ENCODE peak calls at places on chromosomes 12 and 14, in seven cellular contexts. One of them, this sample, is unnamed.
A peak's percentile ranks its signal among the peaks of the same experiment; 100 is the strongest.

GRCh38 chr12:33703221-33703620 is 263.6 kb upstream of the SYT10 start:
- DNase-seq in NCI-H1436: no peak
- DNase-seq in naive thymus-derived CD8-positive, alpha-beta T cell: no peak
- DNase-seq in frontal cortex: no peak
- DNase-seq in HCT116: no peak
- DNase-seq in NCI-H2029 treated with DMSO at 0.1 percent for 48 hours: no peak
- DNase-seq in GM10248: no peak
- DNase-seq in this sample: no peak

GRCh38 chr12:129152291-129153075 is 299.2 kb downstream of the GLT1D1 start:
- DNase-seq in NCI-H1436: no peak
- DNase-seq in naive thymus-derived CD8-positive, alpha-beta T cell: no peak
- DNase-seq in frontal cortex: no peak
- DNase-seq in HCT116: no peak
- DNase-seq in NCI-H2029 treated with DMSO at 0.1 percent for 48 hours: no peak
- DNase-seq in GM10248: no peak
- DNase-seq in this sample: no peak

GRCh38 chr12:64826234-64826633 is 1.8 kb downstream of the TBC1D30 start:
- DNase-seq in NCI-H1436: peak; percentile 71
- DNase-seq in naive thymus-derived CD8-positive, alpha-beta T cell: peak; percentile 70
- DNase-seq in frontal cortex: peak; percentile 27
- DNase-seq in HCT116: no peak
- DNase-seq in NCI-H2029 treated with DMSO at 0.1 percent for 48 hours: peak; percentile 69
- DNase-seq in GM10248: peak; percentile 50
- DNase-seq in this sample: no peak

GRCh38 chr12:104108755-104109445 is 29.1 kb downstream of the NFYB start:
- DNase-seq in NCI-H1436: peak; percentile 77
- DNase-seq in naive thymus-derived CD8-positive, alpha-beta T cell: peak; percentile 94
- DNase-seq in frontal cortex: peak; percentile 27
- DNase-seq in HCT116: peak; percentile 75
- DNase-seq in NCI-H2029 treated with DMSO at 0.1 percent for 48 hours: peak; percentile 64
- DNase-seq in GM10248: peak; percentile 66
- DNase-seq in this sample: peak; percentile 81

GRCh38 chr12:95083938-95084337 is 10.5 kb upstream of the NR2C1 start:
- DNase-seq in NCI-H1436: no peak
- DNase-seq in naive thymus-derived CD8-positive, alpha-beta T cell: no peak
- DNase-seq in frontal cortex: no peak
- DNase-seq in HCT116: no peak
- DNase-seq in NCI-H2029 treated with DMSO at 0.1 percent for 48 hours: no peak
- DNase-seq in GM10248: no peak
- DNase-seq in this sample: peak; percentile 35

GRCh38 chr12:62260733-62261683 is 804 bp downstream of the USP15 start:
- DNase-seq in NCI-H1436: no peak
- DNase-seq in naive thymus-derived CD8-positive, alpha-beta T cell: peak; percentile 68
- DNase-seq in frontal cortex: peak; percentile 13
- DNase-seq in HCT116: peak; percentile 23
- DNase-seq in NCI-H2029 treated with DMSO at 0.1 percent for 48 hours: peak; percentile 49
- DNase-seq in GM10248: peak; percentile 47
- DNase-seq in this sample: peak; percentile 66

GRCh38 chr12:129893691-129894090 is 10.1 kb downstream of the TMEM132D start:
- DNase-seq in NCI-H1436: no peak
- DNase-seq in naive thymus-derived CD8-positive, alpha-beta T cell: no peak
- DNase-seq in frontal cortex: no peak
- DNase-seq in HCT116: no peak
- DNase-seq in NCI-H2029 treated with DMSO at 0.1 percent for 48 hours: no peak
- DNase-seq in GM10248: no peak
- DNase-seq in this sample: no peak

GRCh38 chr12:19223018-19223417 is 93.5 kb downstream of the PLEKHA5 start:
- DNase-seq in NCI-H1436: peak; percentile 28
- DNase-seq in naive thymus-derived CD8-positive, alpha-beta T cell: no peak
- DNase-seq in frontal cortex: no peak
- DNase-seq in HCT116: peak; percentile 1
- DNase-seq in NCI-H2029 treated with DMSO at 0.1 percent for 48 hours: peak; percentile 62
- DNase-seq in GM10248: no peak
- DNase-seq in this sample: no peak

GRCh38 chr12:107544947-107545346 is 140.7 kb upstream of the PWP1 start:
- DNase-seq in NCI-H1436: no peak
- DNase-seq in naive thymus-derived CD8-positive, alpha-beta T cell: no peak
- DNase-seq in frontal cortex: no peak
- DNase-seq in HCT116: no peak
- DNase-seq in NCI-H2029 treated with DMSO at 0.1 percent for 48 hours: no peak
- DNase-seq in GM10248: no peak
- DNase-seq in this sample: no peak

GRCh38 chr14:44785096-44785495 is 176.7 kb downstream of the KLHL28 start:
- DNase-seq in NCI-H1436: no peak
- DNase-seq in naive thymus-derived CD8-positive, alpha-beta T cell: no peak
- DNase-seq in frontal cortex: no peak
- DNase-seq in HCT116: no peak
- DNase-seq in NCI-H2029 treated with DMSO at 0.1 percent for 48 hours: no peak
- DNase-seq in GM10248: no peak
- DNase-seq in this sample: no peak

GRCh38 chr14:71890541-71890940 is 41.7 kb upstream of the RGS6 start:
- DNase-seq in NCI-H1436: no peak
- DNase-seq in naive thymus-derived CD8-positive, alpha-beta T cell: no peak
- DNase-seq in frontal cortex: no peak
- DNase-seq in HCT116: no peak
- DNase-seq in NCI-H2029 treated with DMSO at 0.1 percent for 48 hours: no peak
- DNase-seq in GM10248: no peak
- DNase-seq in this sample: no peak

GRCh38 chr14:77457115-77457521 is 283 bp downstream of the VIPAS39 start:
- DNase-seq in NCI-H1436: no peak
- DNase-seq in naive thymus-derived CD8-positive, alpha-beta T cell: no peak
- DNase-seq in frontal cortex: no peak
- DNase-seq in HCT116: no peak
- DNase-seq in NCI-H2029 treated with DMSO at 0.1 percent for 48 hours: no peak
- DNase-seq in GM10248: no peak
- DNase-seq in this sample: peak; percentile 2

GRCh38 chr12:2337031-2338010 is 284.5 kb downstream of the CACNA1C start:
- DNase-seq in NCI-H1436: no peak
- DNase-seq in naive thymus-derived CD8-positive, alpha-beta T cell: no peak
- DNase-seq in frontal cortex: no peak
- DNase-seq in HCT116: no peak
- DNase-seq in NCI-H2029 treated with DMSO at 0.1 percent for 48 hours: no peak
- DNase-seq in GM10248: no peak
- DNase-seq in this sample: no peak

GRCh38 chr12:122830517-122831214 is 4.6 kb upstream of the HIP1R start:
- DNase-seq in NCI-H1436: no peak
- DNase-seq in naive thymus-derived CD8-positive, alpha-beta T cell: no peak
- DNase-seq in frontal cortex: no peak
- DNase-seq in HCT116: peak; percentile 87
- DNase-seq in NCI-H2029 treated with DMSO at 0.1 percent for 48 hours: no peak
- DNase-seq in GM10248: no peak
- DNase-seq in this sample: peak; percentile 89

GRCh38 chr12:52975820-52976573 is 27.1 kb downstream of the KRT18 start:
- DNase-seq in NCI-H1436: peak; percentile 12
- DNase-seq in naive thymus-derived CD8-positive, alpha-beta T cell: no peak
- DNase-seq in frontal cortex: no peak
- DNase-seq in HCT116: peak; percentile 73
- DNase-seq in NCI-H2029 treated with DMSO at 0.1 percent for 48 hours: peak; percentile 68
- DNase-seq in GM10248: no peak
- DNase-seq in this sample: peak; percentile 51

GRCh38 chr12:118307069-118307954 is 65.4 kb downstream of the TAOK3 start:
- DNase-seq in NCI-H1436: no peak
- DNase-seq in naive thymus-derived CD8-positive, alpha-beta T cell: no peak
- DNase-seq in frontal cortex: no peak
- DNase-seq in HCT116: no peak
- DNase-seq in NCI-H2029 treated with DMSO at 0.1 percent for 48 hours: no peak
- DNase-seq in GM10248: peak; percentile 30
- DNase-seq in this sample: no peak

GRCh38 chr12:104263580-104264358 is 39.8 kb upstream of the EID3 start:
- DNase-seq in NCI-H1436: peak; percentile 27
- DNase-seq in naive thymus-derived CD8-positive, alpha-beta T cell: no peak
- DNase-seq in frontal cortex: no peak
- DNase-seq in HCT116: no peak
- DNase-seq in NCI-H2029 treated with DMSO at 0.1 percent for 48 hours: no peak
- DNase-seq in GM10248: no peak
- DNase-seq in this sample: no peak

GRCh38 chr12:113980537-113981337 is 14.6 kb upstream of the RBM19 start:
- DNase-seq in NCI-H1436: peak; percentile 34
- DNase-seq in naive thymus-derived CD8-positive, alpha-beta T cell: no peak
- DNase-seq in frontal cortex: peak; percentile 12
- DNase-seq in HCT116: peak; percentile 61
- DNase-seq in NCI-H2029 treated with DMSO at 0.1 percent for 48 hours: peak; percentile 69
- DNase-seq in GM10248: peak; percentile 53
- DNase-seq in this sample: peak; percentile 68

GRCh38 chr12:45934956-45935355 is 55.4 kb downstream of the SCAF11 start:
- DNase-seq in NCI-H1436: peak; percentile 20
- DNase-seq in naive thymus-derived CD8-positive, alpha-beta T cell: no peak
- DNase-seq in frontal cortex: no peak
- DNase-seq in HCT116: no peak
- DNase-seq in NCI-H2029 treated with DMSO at 0.1 percent for 48 hours: no peak
- DNase-seq in GM10248: no peak
- DNase-seq in this sample: no peak

GRCh38 chr14:97379091-97379531 is 581.9 kb downstream of the VRK1 start:
- DNase-seq in NCI-H1436: no peak
- DNase-seq in naive thymus-derived CD8-positive, alpha-beta T cell: peak; percentile 69
- DNase-seq in frontal cortex: no peak
- DNase-seq in HCT116: no peak
- DNase-seq in NCI-H2029 treated with DMSO at 0.1 percent for 48 hours: no peak
- DNase-seq in GM10248: no peak
- DNase-seq in this sample: no peak

GRCh38 chr12:130826151-130826801 is 12.8 kb downstream of the STX2 start:
- DNase-seq in NCI-H1436: no peak
- DNase-seq in naive thymus-derived CD8-positive, alpha-beta T cell: peak; percentile 87
- DNase-seq in frontal cortex: no peak
- DNase-seq in HCT116: no peak
- DNase-seq in NCI-H2029 treated with DMSO at 0.1 percent for 48 hours: no peak
- DNase-seq in GM10248: peak; percentile 53
- DNase-seq in this sample: peak; percentile 9

GRCh38 chr12:99278899-99279298 is 368.7 kb upstream of the GARIN6 start:
- DNase-seq in NCI-H1436: no peak
- DNase-seq in naive thymus-derived CD8-positive, alpha-beta T cell: no peak
- DNase-seq in frontal cortex: no peak
- DNase-seq in HCT116: no peak
- DNase-seq in NCI-H2029 treated with DMSO at 0.1 percent for 48 hours: no peak
- DNase-seq in GM10248: no peak
- DNase-seq in this sample: no peak

GRCh38 chr14:92637228-92637627 is 111.2 kb downstream of the LGMN start:
- DNase-seq in NCI-H1436: no peak
- DNase-seq in naive thymus-derived CD8-positive, alpha-beta T cell: no peak
- DNase-seq in frontal cortex: no peak
- DNase-seq in HCT116: no peak
- DNase-seq in NCI-H2029 treated with DMSO at 0.1 percent for 48 hours: no peak
- DNase-seq in GM10248: no peak
- DNase-seq in this sample: no peak

GRCh38 chr12:51377099-51377984 is 13.9 kb downstream of the GALNT6 start:
- DNase-seq in NCI-H1436: peak; percentile 80
- DNase-seq in naive thymus-derived CD8-positive, alpha-beta T cell: no peak
- DNase-seq in frontal cortex: no peak
- DNase-seq in HCT116: no peak
- DNase-seq in NCI-H2029 treated with DMSO at 0.1 percent for 48 hours: no peak
- DNase-seq in GM10248: no peak
- DNase-seq in this sample: no peak

GRCh38 chr12:108313609-108314331 is 25.3 kb downstream of the CMKLR1 start:
- DNase-seq in NCI-H1436: no peak
- DNase-seq in naive thymus-derived CD8-positive, alpha-beta T cell: no peak
- DNase-seq in frontal cortex: no peak
- DNase-seq in HCT116: no peak
- DNase-seq in NCI-H2029 treated with DMSO at 0.1 percent for 48 hours: no peak
- DNase-seq in GM10248: no peak
- DNase-seq in this sample: no peak

GRCh38 chr12:18646307-18646706 is 91.5 kb downstream of the PLCZ1 start:
- DNase-seq in NCI-H1436: no peak
- DNase-seq in naive thymus-derived CD8-positive, alpha-beta T cell: no peak
- DNase-seq in frontal cortex: no peak
- DNase-seq in HCT116: no peak
- DNase-seq in NCI-H2029 treated with DMSO at 0.1 percent for 48 hours: no peak
- DNase-seq in GM10248: no peak
- DNase-seq in this sample: no peak

GRCh38 chr14:72515779-72516770 is 377.8 kb downstream of the DPF3 start:
- DNase-seq in NCI-H1436: no peak
- DNase-seq in naive thymus-derived CD8-positive, alpha-beta T cell: no peak
- DNase-seq in frontal cortex: no peak
- DNase-seq in HCT116: no peak
- DNase-seq in NCI-H2029 treated with DMSO at 0.1 percent for 48 hours: no peak
- DNase-seq in GM10248: no peak
- DNase-seq in this sample: no peak

GRCh38 chr14:70140614-70141013 is 48.1 kb downstream of the SLC8A3 start:
- DNase-seq in NCI-H1436: no peak
- DNase-seq in naive thymus-derived CD8-positive, alpha-beta T cell: no peak
- DNase-seq in frontal cortex: no peak
- DNase-seq in HCT116: no peak
- DNase-seq in NCI-H2029 treated with DMSO at 0.1 percent for 48 hours: no peak
- DNase-seq in GM10248: no peak
- DNase-seq in this sample: no peak

GRCh38 chr14:58942516-58942915 is 246.0 kb upstream of the DAAM1 start:
- DNase-seq in NCI-H1436: no peak
- DNase-seq in naive thymus-derived CD8-positive, alpha-beta T cell: no peak
- DNase-seq in frontal cortex: no peak
- DNase-seq in HCT116: no peak
- DNase-seq in NCI-H2029 treated with DMSO at 0.1 percent for 48 hours: no peak
- DNase-seq in GM10248: no peak
- DNase-seq in this sample: no peak

GRCh38 chr14:51507556-51508511 is 143.9 kb upstream of the FRMD6 start:
- DNase-seq in NCI-H1436: peak; percentile 84
- DNase-seq in naive thymus-derived CD8-positive, alpha-beta T cell: no peak
- DNase-seq in frontal cortex: peak; percentile 11
- DNase-seq in HCT116: no peak
- DNase-seq in NCI-H2029 treated with DMSO at 0.1 percent for 48 hours: no peak
- DNase-seq in GM10248: no peak
- DNase-seq in this sample: no peak

GRCh38 chr12:57156701-57157403 is 9.4 kb upstream of the LRP1-AS start:
- DNase-seq in NCI-H1436: no peak
- DNase-seq in naive thymus-derived CD8-positive, alpha-beta T cell: no peak
- DNase-seq in frontal cortex: no peak
- DNase-seq in HCT116: no peak
- DNase-seq in NCI-H2029 treated with DMSO at 0.1 percent for 48 hours: no peak
- DNase-seq in GM10248: no peak
- DNase-seq in this sample: no peak

GRCh38 chr14:35261774-35262173 is 30.4 kb upstream of the PSMA6 start:
- DNase-seq in NCI-H1436: no peak
- DNase-seq in naive thymus-derived CD8-positive, alpha-beta T cell: no peak
- DNase-seq in frontal cortex: no peak
- DNase-seq in HCT116: no peak
- DNase-seq in NCI-H2029 treated with DMSO at 0.1 percent for 48 hours: no peak
- DNase-seq in GM10248: no peak
- DNase-seq in this sample: no peak

This sample was measured in LoVo.